ENCODE peak calls at places on chromosomes 7 and 10, in five cellular contexts. G is epithelial cell of esophagus, B is bronchial epithelial cell, A is lower lobe of right lung, L is upper lobe of right lung. P is an unnamed sample.

GRCh38 chr10:73871915-73872710 is 2.2 kb downstream of the CAMK2G start:
- DNase-seq in A (no peak), G (peak; percentile 18), L (no peak), B (no peak), P (no peak)

GRCh38 chr10:70656489-70656888 is 15.8 kb upstream of the ADAMTS14 start:
- DNase-seq in A (no peak), G (peak; percentile 93), B (peak; percentile 98), L (peak; percentile 65), P (peak; percentile 98)

GRCh38 chr7:27689045-27689877 is 26.6 kb upstream of the HIBADH start:
- DNase-seq in A (no peak), B (peak; percentile 33), G (peak; percentile 42), L (no peak), P (no peak)

GRCh38 chr10:59538623-59539022 is 171.0 kb downstream of the SLC16A9 start:
- DNase-seq in B (no peak), G (no peak), A (no peak), L (no peak), P (no peak)

GRCh38 chr10:27527597-27528295 is 23.6 kb downstream of the RAB18 start:
- DNase-seq in A (no peak), B (no peak), L (no peak), G (no peak), P (no peak)

GRCh38 chr10:62610649-62611229 is 193.8 kb upstream of the ADO start:
- DNase-seq in B (peak; percentile 46), A (peak; percentile 72), L (peak; percentile 82), G (peak; percentile 64), P (no peak)

GRCh38 chr10:93445097-93445960 is 36.8 kb downstream of the MYOF start:
- DNase-seq in G (peak; percentile 99), B (peak; percentile 99), A (peak; percentile 96), L (peak; percentile 95), P (peak; percentile 98)

GRCh38 chr7:27640914-27641570 is 21.6 kb downstream of the HIBADH start:
- DNase-seq in B (peak; percentile 79), A (no peak), L (no peak), G (peak; percentile 72), P (no peak)

GRCh38 chr10:79136227-79137005 is 67.7 kb downstream of the ZMIZ1 start:
- DNase-seq in B (no peak), G (no peak), L (no peak), A (no peak), P (no peak)

GRCh38 chr7:107995184-107996071 is 7.5 kb downstream of the LAMB1 start:
- DNase-seq in B (peak; percentile 88), L (no peak), A (no peak), G (peak; percentile 69), P (no peak)

GRCh38 chr7:5713124-5713912 is 68.1 kb downstream of the RNF216 start:
- DNase-seq in B (no peak), G (no peak), L (no peak), A (no peak), P (no peak)
- H3K4me3 ChIP-seq in B (no peak overlapping the region), G (no peak overlapping the region), L (no peak overlapping the region), A (no peak overlapping the region), P (no peak overlapping the region)

GRCh38 chr10:77837248-77837924 is 89.2 kb downstream of the DLG5 start:
- DNase-seq in A (no peak), L (no peak), B (peak; percentile 53), G (peak; percentile 75), P (peak; percentile 27)
- TF ChIP-seq CTCF in A (no peak), L (no peak), B (peak; percentile 25), G (peak; percentile 52), P (peak; percentile 51)

DNA sequence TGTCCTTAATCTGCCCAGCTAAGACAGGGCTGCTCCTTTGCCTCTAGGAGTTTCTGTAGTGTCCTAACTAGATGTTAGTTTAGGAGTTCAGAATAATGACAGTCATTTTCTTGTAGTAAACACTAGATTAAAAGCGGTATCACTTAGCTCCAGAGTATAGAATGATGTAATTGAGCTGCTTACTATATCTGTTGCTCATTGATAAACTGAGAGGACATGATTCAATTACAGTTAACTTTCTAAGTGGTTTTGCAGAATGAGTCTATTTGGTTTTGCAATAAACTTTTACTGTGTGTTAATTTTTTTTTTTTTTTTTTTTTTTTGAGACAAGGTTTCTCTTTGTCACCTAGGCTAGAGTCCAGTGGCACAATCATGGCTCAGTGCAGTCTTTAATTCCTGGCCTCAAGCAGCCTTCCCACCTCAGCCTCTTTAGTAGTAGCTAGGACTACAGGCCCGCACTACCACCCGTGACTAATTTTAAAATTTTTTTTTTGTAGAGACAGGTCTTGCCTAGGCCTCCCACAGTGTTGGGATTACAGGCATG is 1.8 kb downstream of the STMP1 start:
- DNase-seq in G (peak; percentile 52), L (no peak), B (peak; percentile 56), A (no peak), P (no peak)
- H3K4me3 ChIP-seq in G (no peak overlapping the region), L (peak overlapping the region; percentile 100), B (no peak overlapping the region), A (no peak overlapping the region), P (no peak overlapping the region)

GRCh38 chr7:135978624-135979023 is 1.5 kb upstream of the MTPN start:
- DNase-seq in L (no peak), A (no peak), B (no peak), G (no peak), P (no peak)
- TF ChIP-seq CTCF in L (no peak), A (no peak), B (no peak), G (no peak), P (no peak)

P was measured in astrocyte of the cerebellum.